ENCODE peak calls at places on chromosomes 12 and 14, in nine cellular contexts. P is GM23248; O is esophagus squamous epithelium; T is HL-60; M is CD8-positive, alpha-beta memory T cell; X is ovary; Q is tibial artery; U is right cardiac atrium; R is CD8-positive, alpha-beta T cell. S is an unnamed sample.

GRCh38 chr14:58476320-58476719 is 48.8 kb downstream of the KIAA0586 start:
- DNase-seq in O (no peak), M (no peak), R (no peak), X (no peak), P (no peak), T (no peak), U (no peak), Q (no peak), S (no peak)

GRCh38 chr12:45303955-45304354 is 88.1 kb downstream of the ANO6 start:
- DNase-seq in T (no peak), R (no peak), O (no peak), P (no peak), X (no peak), U (no peak), M (no peak), Q (no peak), S (no peak)

GRCh38 chr12:88339254-88339949 is 197.3 kb downstream of the TMTC3 start:
- DNase-seq in M (no peak), X (no peak), O (no peak), R (no peak), Q (no peak), P (peak), U (no peak), T (no peak), S (no peak)

GRCh38 chr12:59388176-59388575 is 207.7 kb upstream of the SLC16A7 start:
- DNase-seq in R (no peak), X (no peak), O (no peak), M (no peak), T (no peak), Q (no peak), U (no peak), P (no peak), S (no peak)

GRCh38 chr14:71163842-71164500 is 256.7 kb downstream of the PCNX1 start:
- DNase-seq in T (no peak), M (no peak), R (no peak), P (no peak), X (no peak), O (no peak), U (no peak), Q (no peak), S (peak)

GRCh38 chr14:67951529-67952120 is 132.0 kb downstream of the RAD51B start:
- DNase-seq in O (no peak), X (no peak), U (no peak), R (no peak), T (no peak), Q (no peak), M (no peak), P (peak), S (no peak)

GRCh38 chr14:99659333-99659741 is 14.4 kb downstream of the HHIPL1 start:
- DNase-seq in P (peak), X (no peak), O (no peak), M (no peak), Q (no peak), R (no peak), U (no peak), T (no peak), S (no peak)

GRCh38 chr14:23284654-23285529 is 1.0 kb downstream of the HOMEZ start:
- DNase-seq in X (no peak), P (peak), O (no peak), M (no peak), T (no peak), R (no peak), U (no peak), Q (no peak), S (no peak)

GRCh38 chr12:109993091-109993490 is 3.1 kb downstream of the GIT2 start:
- DNase-seq in P (no peak), Q (no peak), O (no peak), U (no peak), M (no peak), T (no peak), R (no peak), X (no peak), S (no peak)

GRCh38 chr12:8156845-8157244 is at the start of gene ZNF705A:
- DNase-seq in O (no peak), R (no peak), Q (no peak), U (no peak), X (no peak), M (no peak), P (peak), T (no peak), S (no peak)

GRCh38 chr12:66302827-66303169 is 505 bp downstream of the HELB start:
- DNase-seq in U (no peak), R (no peak), P (no peak), M (no peak), X (no peak), O (no peak), T (no peak), Q (no peak), S (no peak)

GRCh38 chr12:89405626-89406342 is 53.5 kb upstream of the DUSP6 start:
- DNase-seq in Q (no peak), P (no peak), X (no peak), T (no peak), R (no peak), U (no peak), O (no peak), M (no peak), S (no peak)

GRCh38 chr12:7642876-7643309 is 22.8 kb downstream of the APOBEC1 start:
- DNase-seq in U (no peak), M (no peak), T (no peak), Q (no peak), X (no peak), O (no peak), R (no peak), P (peak), S (no peak)

GRCh38 chr12:132986885-132987225 is 688 bp downstream of the ZNF26 start:
- DNase-seq in Q (no peak), P (peak), R (no peak), T (no peak), M (no peak), O (no peak), U (no peak), X (no peak), S (no peak)

GRCh38 chr14:44962573-44963528 is 861 bp downstream of the TOGARAM1 start:
- DNase-seq in U (peak), Q (peak), R (no peak), O (no peak), X (peak), T (no peak), M (no peak), P (peak), S (peak)

GRCh38 chr14:97179573-97179972 is 382.4 kb downstream of the VRK1 start:
- DNase-seq in T (no peak), O (no peak), R (no peak), Q (no peak), P (no peak), U (no peak), M (no peak), X (no peak), S (no peak)

GRCh38 chr14:105871590-105871989 is 345.2 kb downstream of the TMEM121 start:
- DNase-seq in Q (no peak), O (no peak), U (no peak), M (no peak), X (no peak), T (no peak), R (no peak), P (no peak), S (no peak)

GRCh38 chr14:64715628-64716412 is 11.6 kb downstream of the PLEKHG3 start:
- DNase-seq in M (no peak), Q (peak), U (no peak), R (no peak), X (peak), O (no peak), P (no peak), T (no peak), S (peak)

GRCh38 chr14:102759416-102759815 is 17.8 kb upstream of the TRAF3 start:
- DNase-seq in P (peak), U (no peak), M (no peak), T (no peak), X (no peak), Q (no peak), R (no peak), O (no peak), S (no peak)

GRCh38 chr14:102760485-102761193 is 16.6 kb upstream of the TRAF3 start:
- DNase-seq in M (no peak), Q (no peak), P (no peak), T (no peak), O (no peak), U (no peak), R (no peak), X (no peak), S (no peak)

GRCh38 chr14:102761206-102761605 is 16.0 kb upstream of the TRAF3 start:
- DNase-seq in T (no peak), O (no peak), R (no peak), Q (no peak), X (no peak), M (no peak), U (no peak), P (no peak), S (no peak)

GRCh38 chr14:102757646-102758045 is 19.6 kb upstream of the TRAF3 start:
- DNase-seq in M (no peak), U (no peak), P (no peak), T (no peak), X (no peak), Q (no peak), O (no peak), R (no peak), S (no peak)

GRCh38 chr14:102758087-102758486 is 19.2 kb upstream of the TRAF3 start:
- DNase-seq in Q (no peak), T (no peak), M (no peak), U (no peak), P (no peak), X (no peak), O (no peak), R (no peak), S (no peak)
- H3K27ac ChIP-seq in Q (no peak), T (no peak), M (no peak), U (no peak), P (no peak), X (no peak), O (no peak), R (no peak), S (no peak)

DNA sequence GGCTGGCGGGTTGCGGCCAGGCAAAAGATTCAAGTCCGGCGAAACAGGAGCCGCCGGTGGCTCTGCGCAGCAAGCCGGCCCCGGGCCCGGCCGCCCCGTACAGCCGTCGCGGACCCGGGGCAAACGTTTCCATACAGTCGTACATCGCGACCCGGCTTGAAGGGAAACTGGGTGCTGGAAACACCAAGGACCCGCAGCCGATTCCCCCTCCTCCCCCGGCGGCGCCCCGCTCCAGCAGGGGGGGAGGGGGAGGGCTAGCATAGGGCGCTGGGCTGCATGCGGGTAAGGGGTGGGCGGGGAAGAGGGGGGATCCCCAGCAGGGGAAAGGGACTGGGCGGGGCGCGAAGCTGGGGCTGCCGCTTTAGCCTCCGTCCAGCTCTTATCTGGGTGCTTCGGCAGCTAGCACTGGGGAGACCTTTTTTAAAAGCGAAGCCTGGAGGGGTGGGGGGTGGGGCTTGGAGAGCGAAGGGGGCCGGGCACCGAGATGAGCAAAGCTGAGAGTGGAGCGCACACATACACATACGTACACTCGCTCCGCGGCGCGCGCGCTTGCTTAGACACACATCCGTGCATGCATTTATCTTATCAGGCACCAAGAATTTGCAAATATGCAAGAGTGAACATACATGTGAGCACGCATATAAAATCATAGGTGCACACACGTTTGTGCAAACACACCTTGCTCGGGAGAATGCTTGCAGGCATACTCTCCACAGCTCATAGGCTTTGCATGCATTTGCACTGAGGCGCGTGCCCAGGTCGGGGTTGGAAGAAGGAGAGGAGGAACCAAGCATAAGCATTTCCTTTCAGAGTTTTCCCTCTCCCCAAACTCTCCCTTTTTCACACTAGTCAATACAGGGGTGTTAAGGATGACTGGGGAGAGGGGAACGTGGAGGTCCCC is 11.8 kb downstream of the RARG start:
- DNase-seq in T (no peak), X (peak), U (peak), P (peak), Q (no peak), O (peak), R (peak), M (peak), S (peak)
- H3K27ac ChIP-seq in T (peak), X (peak), U (peak), P (peak), Q (peak), O (peak), R (peak), M (peak), S (peak)

GRCh38 chr12:121238086-121238485 is 28.2 kb downstream of the P2RX4 start:
- DNase-seq in T (no peak), X (no peak), R (no peak), U (no peak), P (no peak), Q (no peak), M (no peak), O (no peak), S (no peak)
- H3K27ac ChIP-seq in T (peak), X (no peak), R (no peak), U (no peak), P (no peak), Q (no peak), M (no peak), O (no peak), S (peak)

GRCh38 chr14:77741438-77741837 is 19.5 kb downstream of the SNW1 start:
- DNase-seq in O (no peak), P (no peak), M (no peak), Q (no peak), R (no peak), U (no peak), X (no peak), T (no peak), S (no peak)

DNA sequence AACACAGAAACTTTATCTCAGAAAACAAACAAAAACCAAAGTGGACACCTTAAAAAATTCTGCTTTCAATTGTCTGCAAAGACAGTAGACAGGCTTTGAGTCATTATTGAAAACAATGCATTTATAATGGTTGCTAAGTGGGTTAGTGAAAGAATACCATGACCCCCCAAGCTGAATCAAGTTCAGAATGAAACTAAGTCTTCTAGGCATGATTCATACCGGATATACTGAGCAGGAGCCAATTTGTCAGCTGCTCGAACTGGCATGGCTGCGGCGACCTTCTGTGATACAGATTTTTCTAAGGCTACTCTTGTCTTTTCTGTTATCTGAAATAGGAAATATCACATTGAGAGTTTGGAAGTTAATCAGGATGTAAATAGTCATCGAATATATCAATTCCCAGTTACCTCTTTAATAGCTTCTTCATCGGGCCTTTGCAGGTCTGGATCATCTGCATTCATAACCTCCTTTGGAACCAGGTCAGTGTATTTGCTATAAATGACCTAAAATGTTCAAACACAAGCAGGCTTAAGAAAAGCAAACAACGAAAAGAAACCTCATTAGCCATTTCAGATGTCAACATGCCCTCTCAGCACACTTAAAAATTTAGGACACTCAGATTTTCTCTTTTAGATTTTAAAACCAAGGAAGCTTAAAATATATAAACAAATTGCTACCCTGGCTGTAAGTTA is 22.3 kb downstream of the SNW1 start:
- DNase-seq in O (no peak), X (no peak), P (peak), U (peak), Q (no peak), M (no peak), R (no peak), T (no peak), S (peak)
- H3K27ac ChIP-seq in O (no peak), X (no peak), P (peak), U (no peak), Q (no peak), M (no peak), R (no peak), T (no peak), S (no peak)